ENCODE peak calls at places on chromosomes 4 and X, in eight cellular contexts. One of them, this sample, is unnamed.

GRCh38 chrX:150371877-150372276 is 8.8 kb downstream of the MAMLD1 start:
- DNase-seq in K562: no peak
- DNase-seq in mammary epithelial cell: no peak
- DNase-seq in ovary: no peak
- DNase-seq in pancreas: no peak
- DNase-seq in upper lobe of right lung: no peak
- DNase-seq in tibial artery: no peak
- DNase-seq in left lung: no peak
- DNase-seq in this sample: no peak

GRCh38 chr4:184190711-184191110 is 27.0 kb downstream of the ENPP6 start:
- DNase-seq in ovary: no peak
- DNase-seq in upper lobe of right lung: no peak
- DNase-seq in left lung: no peak
- DNase-seq in tibial artery: no peak
- DNase-seq in mammary epithelial cell: no peak
- DNase-seq in K562: no peak
- DNase-seq in pancreas: no peak
- DNase-seq in this sample: no peak

GRCh38 chr4:6104541-6105130 is 86.4 kb upstream of the C4orf50 start:
- DNase-seq in K562: no peak
- DNase-seq in pancreas: no peak
- DNase-seq in tibial artery: no peak
- DNase-seq in upper lobe of right lung: no peak
- DNase-seq in mammary epithelial cell: no peak
- DNase-seq in left lung: no peak
- DNase-seq in ovary: no peak
- DNase-seq in this sample: no peak

GRCh38 chr4:92381640-92382039 is 77.9 kb downstream of the GRID2 start:
- DNase-seq in K562: no peak
- DNase-seq in left lung: no peak
- DNase-seq in upper lobe of right lung: no peak
- DNase-seq in mammary epithelial cell: peak
- DNase-seq in ovary: no peak
- DNase-seq in pancreas: no peak
- DNase-seq in tibial artery: no peak
- DNase-seq in this sample: no peak

GRCh38 chr4:21819086-21819485 is 129.5 kb downstream of the KCNIP4 start:
- DNase-seq in pancreas: no peak
- DNase-seq in K562: no peak
- DNase-seq in left lung: no peak
- DNase-seq in upper lobe of right lung: no peak
- DNase-seq in ovary: no peak
- DNase-seq in tibial artery: no peak
- DNase-seq in mammary epithelial cell: no peak
- DNase-seq in this sample: peak

GRCh38 chr4:137124278-137124932 is 407.9 kb downstream of the PCDH18 start:
- DNase-seq in pancreas: no peak
- DNase-seq in mammary epithelial cell: peak
- DNase-seq in upper lobe of right lung: no peak
- DNase-seq in tibial artery: no peak
- DNase-seq in ovary: no peak
- DNase-seq in K562: peak
- DNase-seq in left lung: no peak
- DNase-seq in this sample: no peak

GRCh38 chr4:22573198-22573597 is 57.3 kb upstream of the ADGRA3 start:
- DNase-seq in tibial artery: peak
- DNase-seq in upper lobe of right lung: peak
- DNase-seq in ovary: peak
- DNase-seq in left lung: no peak
- DNase-seq in K562: no peak
- DNase-seq in mammary epithelial cell: peak
- DNase-seq in pancreas: peak
- DNase-seq in this sample: peak

GRCh38 chrX:124406294-124407013 is 60.1 kb downstream of the SH2D1A start:
- DNase-seq in ovary: no peak
- DNase-seq in upper lobe of right lung: no peak
- DNase-seq in mammary epithelial cell: peak
- DNase-seq in pancreas: no peak
- DNase-seq in left lung: no peak
- DNase-seq in K562: peak
- DNase-seq in tibial artery: no peak
- DNase-seq in this sample: no peak

GRCh38 chr4:147173797-147174196 is 228.1 kb upstream of the TTC29 start:
- DNase-seq in left lung: no peak
- DNase-seq in upper lobe of right lung: no peak
- DNase-seq in ovary: no peak
- DNase-seq in tibial artery: no peak
- DNase-seq in pancreas: no peak
- DNase-seq in mammary epithelial cell: no peak
- DNase-seq in K562: no peak
- DNase-seq in this sample: no peak

GRCh38 chrX:27680726-27681125 is 90.6 kb downstream of the DCAF8L2 start:
- DNase-seq in tibial artery: no peak
- DNase-seq in upper lobe of right lung: no peak
- DNase-seq in mammary epithelial cell: peak
- DNase-seq in left lung: no peak
- DNase-seq in pancreas: no peak
- DNase-seq in ovary: no peak
- DNase-seq in K562: no peak
- DNase-seq in this sample: no peak

GRCh38 chrX:1391370-1391706 is 575 bp downstream of the SLC25A6 start:
- DNase-seq in left lung: no peak
- DNase-seq in upper lobe of right lung: no peak
- DNase-seq in mammary epithelial cell: no peak
- DNase-seq in tibial artery: no peak
- DNase-seq in ovary: no peak
- DNase-seq in pancreas: no peak
- DNase-seq in K562: peak
- DNase-seq in this sample: no peak

GRCh38 chr4:120801171-120801758 is 121.3 kb downstream of the PRDM5 start:
- DNase-seq in pancreas: no peak
- DNase-seq in left lung: no peak
- DNase-seq in ovary: no peak
- DNase-seq in K562: no peak
- DNase-seq in upper lobe of right lung: no peak
- DNase-seq in tibial artery: peak
- DNase-seq in mammary epithelial cell: peak
- DNase-seq in this sample: peak

GRCh38 chr4:27316176-27316575 is 455.5 kb downstream of the STIM2 start:
- DNase-seq in upper lobe of right lung: no peak
- DNase-seq in pancreas: no peak
- DNase-seq in mammary epithelial cell: no peak
- DNase-seq in tibial artery: no peak
- DNase-seq in K562: no peak
- DNase-seq in left lung: no peak
- DNase-seq in ovary: no peak
- DNase-seq in this sample: no peak

GRCh38 chr4:27315625-27316024 is 455.0 kb downstream of the STIM2 start:
- DNase-seq in left lung: no peak
- DNase-seq in pancreas: no peak
- DNase-seq in mammary epithelial cell: no peak
- DNase-seq in K562: no peak
- DNase-seq in tibial artery: no peak
- DNase-seq in ovary: no peak
- DNase-seq in upper lobe of right lung: no peak
- DNase-seq in this sample: no peak

DNA sequence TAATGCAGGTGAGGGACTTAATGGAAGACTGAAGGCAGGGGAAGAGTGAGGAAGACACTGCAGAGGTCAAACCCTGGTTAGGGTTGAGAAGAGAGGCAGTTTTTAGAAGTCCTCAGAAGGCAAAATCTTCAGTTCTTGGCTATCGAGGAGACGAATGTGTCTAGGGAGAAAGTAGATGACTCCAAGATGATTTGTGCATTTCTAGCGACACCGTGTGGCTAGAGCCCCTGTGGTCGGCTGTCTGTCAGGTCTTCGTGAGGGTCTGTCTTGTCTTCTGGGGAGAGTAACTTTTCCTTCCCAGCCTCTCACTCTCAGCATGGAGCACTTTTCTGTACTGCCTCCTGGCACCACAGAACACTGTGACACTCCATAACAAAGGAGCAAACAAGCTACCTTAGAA is 458.1 kb downstream of the STIM2 start:
- DNase-seq in tibial artery: no peak
- DNase-seq in left lung: no peak
- DNase-seq in upper lobe of right lung: no peak
- DNase-seq in K562: peak
- DNase-seq in pancreas: no peak
- DNase-seq in ovary: no peak
- DNase-seq in mammary epithelial cell: peak
- DNase-seq in this sample: no peak
- TF ChIP-seq CTCF in tibial artery: no peak
- TF ChIP-seq CTCF in left lung: no peak
- TF ChIP-seq CTCF in upper lobe of right lung: peak
- TF ChIP-seq CTCF in K562: peak
- TF ChIP-seq CTCF in pancreas: peak
- TF ChIP-seq CTCF in ovary: no peak
- TF ChIP-seq CTCF in mammary epithelial cell: peak
- TF ChIP-seq CTCF in this sample: peak

DNA sequence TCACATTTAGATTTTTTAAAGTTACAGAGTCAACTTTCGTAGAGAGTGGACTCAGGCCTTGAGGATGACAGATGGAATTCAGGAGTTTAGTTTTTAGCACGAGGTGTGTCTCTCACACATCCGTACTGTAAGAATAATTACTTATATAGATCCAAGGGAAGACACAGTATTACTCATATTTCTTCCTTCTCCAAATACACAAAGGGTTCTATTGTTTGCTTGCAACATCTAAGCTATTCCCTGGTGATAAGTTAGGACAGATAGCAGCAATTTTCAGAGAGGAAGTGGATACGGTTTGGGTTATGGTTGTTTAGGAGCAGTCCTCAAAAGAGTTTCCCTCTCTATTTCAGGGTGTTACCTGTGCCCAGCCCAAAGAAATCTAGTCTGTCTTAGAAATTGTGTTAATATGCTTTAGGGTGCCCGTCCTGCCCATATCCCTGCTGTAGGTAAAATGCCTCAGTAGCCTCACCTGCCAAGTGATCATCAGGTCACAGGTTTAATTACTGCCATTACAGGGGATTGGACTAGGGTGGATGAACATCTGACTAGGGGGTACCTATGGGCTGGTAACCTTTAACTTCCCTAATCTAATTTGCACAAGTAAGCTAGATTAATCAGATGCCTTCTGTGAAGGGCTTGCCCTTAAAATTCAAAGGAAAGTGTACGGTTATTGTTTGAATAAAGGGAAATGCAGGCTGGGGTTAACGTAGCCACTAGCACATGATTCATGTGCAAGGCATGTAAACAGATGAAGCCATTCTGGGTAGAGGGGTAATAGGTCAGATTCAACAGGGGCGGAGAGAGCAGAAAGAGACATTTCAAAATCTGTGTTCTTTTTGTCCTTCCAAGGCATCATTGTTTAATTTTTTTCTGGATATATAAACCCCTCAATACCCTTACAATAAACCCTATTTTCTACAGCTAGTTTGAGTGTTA is 8.7 kb upstream of the PPP3CA start:
- DNase-seq in tibial artery: no peak
- DNase-seq in ovary: no peak
- DNase-seq in upper lobe of right lung: no peak
- DNase-seq in K562: no peak
- DNase-seq in pancreas: no peak
- DNase-seq in mammary epithelial cell: peak
- DNase-seq in left lung: no peak
- DNase-seq in this sample: no peak
- H3K27ac ChIP-seq in tibial artery: no peak
- H3K27ac ChIP-seq in ovary: no peak
- H3K27ac ChIP-seq in upper lobe of right lung: no peak
- H3K27ac ChIP-seq in K562: no peak
- H3K27ac ChIP-seq in pancreas: peak
- H3K27ac ChIP-seq in mammary epithelial cell: peak
- H3K27ac ChIP-seq in left lung: no peak
- H3K27ac ChIP-seq in this sample: no peak

GRCh38 chr4:81052119-81053068 is 21.9 kb downstream of the BMP3 start:
- DNase-seq in K562: peak
- DNase-seq in mammary epithelial cell: peak
- DNase-seq in left lung: no peak
- DNase-seq in upper lobe of right lung: peak
- DNase-seq in tibial artery: no peak
- DNase-seq in pancreas: peak
- DNase-seq in ovary: peak
- DNase-seq in this sample: no peak

GRCh38 chr4:81049861-81050423 is 19.4 kb downstream of the BMP3 start:
- DNase-seq in upper lobe of right lung: no peak
- DNase-seq in left lung: no peak
- DNase-seq in tibial artery: no peak
- DNase-seq in ovary: no peak
- DNase-seq in pancreas: no peak
- DNase-seq in K562: no peak
- DNase-seq in mammary epithelial cell: no peak
- DNase-seq in this sample: no peak

DNA sequence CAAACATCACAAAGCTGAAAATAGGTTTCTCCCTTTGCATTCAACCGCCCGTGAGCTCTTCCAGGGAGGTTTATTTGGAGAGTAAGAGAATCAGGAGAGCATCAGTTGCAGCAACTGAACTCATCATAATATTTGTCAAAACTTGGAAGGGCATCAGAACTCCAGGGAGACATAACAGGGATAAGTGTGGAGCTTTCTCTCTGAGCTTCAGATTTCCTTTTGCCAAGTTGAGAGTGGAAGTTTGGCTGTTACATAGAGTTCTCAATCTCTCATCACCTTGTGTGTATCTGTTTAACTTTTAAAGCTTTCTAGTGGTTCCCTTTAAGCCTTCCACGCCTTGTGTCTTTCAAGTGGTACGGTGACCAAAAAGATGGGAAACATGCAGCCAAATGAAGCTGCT is 18.8 kb downstream of the BMP3 start:
- DNase-seq in mammary epithelial cell: no peak
- DNase-seq in tibial artery: no peak
- DNase-seq in pancreas: no peak
- DNase-seq in upper lobe of right lung: no peak
- DNase-seq in ovary: no peak
- DNase-seq in left lung: no peak
- DNase-seq in K562: no peak
- DNase-seq in this sample: no peak
- TF ChIP-seq CTCF in mammary epithelial cell: no peak
- TF ChIP-seq CTCF in tibial artery: no peak
- TF ChIP-seq CTCF in pancreas: no peak
- TF ChIP-seq CTCF in upper lobe of right lung: no peak
- TF ChIP-seq CTCF in ovary: no peak
- TF ChIP-seq CTCF in left lung: no peak
- TF ChIP-seq CTCF in K562: no peak
- TF ChIP-seq CTCF in this sample: no peak

DNA sequence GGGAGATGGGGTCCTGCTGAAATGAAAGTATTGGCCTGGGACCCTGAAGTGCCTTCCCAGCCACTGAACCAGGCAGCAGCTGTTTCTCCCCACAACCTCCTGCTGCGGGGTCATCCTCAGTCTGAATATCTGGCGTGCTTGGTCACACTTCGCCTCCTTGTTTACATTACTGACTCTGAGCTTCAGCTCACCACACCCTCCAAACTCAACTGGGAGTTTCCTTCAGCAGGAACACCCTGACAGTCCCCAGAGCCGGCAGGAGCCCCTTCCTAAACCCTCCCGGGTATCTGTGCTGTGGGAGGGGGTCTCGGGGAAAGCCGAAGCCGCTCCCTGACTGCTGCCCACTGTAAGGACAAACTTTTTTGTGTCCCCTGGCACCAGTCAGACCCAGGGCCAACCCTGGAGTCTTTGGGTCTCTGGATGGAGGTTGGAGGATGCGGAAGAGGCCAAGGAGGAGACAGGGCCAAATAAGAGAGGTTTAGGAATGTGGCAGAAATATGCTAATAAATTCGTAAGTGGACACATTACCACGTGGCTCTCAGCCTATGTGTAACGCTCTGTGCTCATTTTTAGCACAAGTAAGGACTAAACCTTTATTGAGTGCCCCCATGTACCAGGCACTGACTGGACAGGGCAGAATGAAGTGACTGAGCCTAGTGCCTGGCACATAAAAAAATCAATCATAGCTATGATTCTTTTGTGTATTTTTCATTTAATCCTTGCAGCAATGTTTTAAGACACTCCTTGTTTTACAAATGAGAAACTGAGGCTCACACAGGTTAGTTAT is 20.7 kb downstream of the FHDC1 start:
- DNase-seq in left lung: no peak
- DNase-seq in pancreas: no peak
- DNase-seq in upper lobe of right lung: no peak
- DNase-seq in mammary epithelial cell: no peak
- DNase-seq in tibial artery: no peak
- DNase-seq in K562: peak
- DNase-seq in ovary: peak
- DNase-seq in this sample: no peak
- H3K27ac ChIP-seq in left lung: peak
- H3K27ac ChIP-seq in pancreas: peak
- H3K27ac ChIP-seq in upper lobe of right lung: peak
- H3K27ac ChIP-seq in mammary epithelial cell: no peak
- H3K27ac ChIP-seq in tibial artery: no peak
- H3K27ac ChIP-seq in K562: no peak
- H3K27ac ChIP-seq in ovary: no peak
- H3K27ac ChIP-seq in this sample: peak

This sample was measured in left ventricle myocardium inferior.